ENCODE peak calls at places on chromosomes 3 and 15, in five cellular contexts. Z is GM03348; K is T-helper 1 cell; E is activated T-helper 1 cell treated with anti-CD3 and anti-CD28 coated beads, Interleukin-12 subunit alpha, Interleukin-12 subunit beta, Interleukin-2, Interleukin-4 antibody, amounts not matched to agents 30 ng/mL and 10 ng/mL and 1 ng/mL, durations not matched to agents 14 hours and 24 hours and 36 hours; W is ACHN. U is an unnamed sample.

GRCh38 chr3:10548997-10549396 is 43.6 kb upstream of the ATP2B2 start:
- DNase-seq in W (no peak), Z (no peak), E (no peak), K (peak; percentile 23), U (no peak)

GRCh38 chr15:86663304-86663703 is 583.6 kb downstream of the AGBL1 start:
- DNase-seq in W (no peak), Z (no peak), E (no peak), K (no peak), U (no peak)

GRCh38 chr3:197340521-197340871 is 42.1 kb upstream of the DLG1 start:
- DNase-seq in K (no peak), Z (no peak), W (no peak), E (no peak), U (no peak)

GRCh38 chr15:90583471-90584252 is 53.9 kb downstream of the CRTC3 start:
- DNase-seq in W (no peak), E (no peak), Z (no peak), K (no peak), U (no peak)

GRCh38 chr3:28286595-28286994 is 45.2 kb downstream of the CMC1 start:
- DNase-seq in K (peak; percentile 29), W (peak; percentile 47), Z (peak; percentile 53), E (no peak), U (peak; percentile 10)

GRCh38 chr3:111695584-111696213 is 100.6 kb upstream of the ZBED2 start:
- DNase-seq in W (peak; percentile 62), Z (peak; percentile 72), K (peak; percentile 39), E (no peak), U (no peak)

GRCh38 chr15:66188464-66188863 is 65.1 kb downstream of the MEGF11 start:
- DNase-seq in W (no peak), Z (no peak), E (no peak), K (no peak), U (no peak)

GRCh38 chr15:44798815-44799214 is 62.5 kb downstream of the TRIM69 start:
- DNase-seq in Z (peak; percentile 8), W (no peak), K (no peak), E (no peak), U (no peak)

GRCh38 chr3:133991637-133992036 is 38.1 kb downstream of the SLCO2A1 start:
- DNase-seq in K (no peak), W (no peak), Z (no peak), E (no peak), U (no peak)

GRCh38 chr3:14789640-14790285 is 29.0 kb upstream of the FGD5 start:
- DNase-seq in W (no peak), E (no peak), Z (no peak), K (no peak), U (no peak)

GRCh38 chr3:18499256-18499655 is 74.1 kb upstream of the SATB1 start:
- DNase-seq in K (peak; percentile 45), E (peak; percentile 9), W (no peak), Z (no peak), U (peak; percentile 79)

GRCh38 chr3:106824856-106825255 is 552.4 kb upstream of the CCDC54 start:
- DNase-seq in K (peak; percentile 7), W (peak; percentile 39), E (no peak), Z (no peak), U (peak; percentile 5)

GRCh38 chr3:127524300-127524896 is 66.1 kb downstream of the TPRA1 start:
- DNase-seq in E (no peak), Z (no peak), K (no peak), W (no peak), U (no peak)

U was measured in naive B cell.